ENCODE peak calls at places on chromosomes 16 and 17, in five cellular contexts. F, J, Y, W and Z are unnamed samples.

GRCh38 chr17:32103476-32104113 is 38.7 kb upstream of the RHOT1 start:
- DNase-seq in F (no peak), J (peak; percentile 74), Y (no peak), W (no peak), Z (no peak)

GRCh38 chr17:55693244-55694216 is 29.1 kb downstream of the TMEM100 start:
- DNase-seq in F (no peak), J (no peak), Y (no peak), W (no peak), Z (no peak)

GRCh38 chr17:48599373-48599772 is 5.4 kb downstream of the HOXB6 start:
- DNase-seq in F (no peak), J (no peak), Y (no peak), W (no peak), Z (no peak)

GRCh38 chr16:17483266-17483864 is 12.6 kb upstream of the XYLT1 start:
- DNase-seq in F (no peak), J (no peak), Y (no peak), W (no peak), Z (no peak)

GRCh38 chr16:74744566-74744965 is 30.1 kb downstream of the FA2H start:
- DNase-seq in F (no peak), J (no peak), Y (no peak), W (no peak), Z (no peak)

GRCh38 chr17:38326996-38327792 is 16.6 kb downstream of the GPR179 start:
- DNase-seq in F (no peak), J (no peak), Y (no peak), W (no peak), Z (no peak)

GRCh38 chr17:47895254-47895855 is 681 bp upstream of the SP2 start:
- DNase-seq in F (peak; percentile 44), J (no peak), Y (no peak), W (no peak), Z (no peak)

GRCh38 chr16:974001-974601 is 3.3 kb upstream of the LMF1 start:
- DNase-seq in F (no peak), J (no peak), Y (no peak), W (no peak), Z (no peak)

GRCh38 chr16:86075839-86076440 is 177.0 kb downstream of the IRF8 start:
- DNase-seq in F (no peak), J (no peak), Y (no peak), W (no peak), Z (no peak)

GRCh38 chr17:27669850-27670249 is 38.9 kb downstream of the LGALS9 start:
- DNase-seq in F (no peak), J (no peak), Y (no peak), W (no peak), Z (no peak)

GRCh38 chr17:66466933-66467367 is 164.5 kb downstream of the PRKCA start:
- DNase-seq in F (peak; percentile 97), J (peak; percentile 94), Y (no peak), W (no peak), Z (no peak)

GRCh38 chr16:1288813-1289479 is 20.5 kb upstream of the UBE2I start:
- DNase-seq in F (no peak), J (no peak), Y (peak; percentile 27), W (no peak), Z (no peak)

GRCh38 chr16:55120408-55120807 is 189.7 kb downstream of the IRX5 start:
- DNase-seq in F (peak; percentile 7), J (no peak), Y (no peak), W (no peak), Z (no peak)

GRCh38 chr16:78571880-78572279 is 472.4 kb downstream of the WWOX start:
- DNase-seq in F (no peak), J (no peak), Y (no peak), W (no peak), Z (no peak)

GRCh38 chr17:72065556-72065955 is 55.3 kb upstream of the SOX9 start:
- DNase-seq in F (no peak), J (no peak), Y (no peak), W (no peak), Z (no peak)

GRCh38 chr17:63445571-63446217 is 412 bp downstream of the CYB561 start:
- DNase-seq in F (peak; percentile 76), J (peak; percentile 63), Y (peak; percentile 64), W (no peak), Z (no peak)

GRCh38 chr17:11268176-11268575 is 27.2 kb downstream of the SHISA6 start:
- DNase-seq in F (no peak), J (no peak), Y (no peak), W (no peak), Z (no peak)

GRCh38 chr16:3356118-3356517 is 429 bp downstream of the OR2C1 start:
- DNase-seq in F (no peak), J (no peak), Y (no peak), W (no peak), Z (no peak)

GRCh38 chr16:3358884-3359283 is 3.2 kb downstream of the OR2C1 start:
- DNase-seq in F (no peak), J (no peak), Y (no peak), W (no peak), Z (no peak)

DNA sequence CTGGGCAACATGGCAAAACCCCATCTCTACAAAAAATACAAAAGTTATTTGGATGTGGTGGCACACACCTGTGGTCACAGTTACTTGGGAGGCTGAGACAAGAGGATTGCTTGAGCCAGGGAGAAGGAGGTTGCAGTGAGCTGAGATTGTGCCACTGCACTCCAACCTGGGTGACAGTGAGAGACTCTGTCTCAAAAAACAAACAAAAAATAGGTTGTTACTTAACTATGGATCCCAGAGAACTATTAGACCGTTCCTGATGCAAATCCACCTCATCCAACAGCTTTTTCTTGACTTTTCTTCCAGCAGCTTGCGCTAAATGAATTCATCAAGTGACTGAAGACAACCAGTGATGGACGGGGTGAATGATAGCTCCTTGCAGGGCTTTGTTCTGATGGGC is at the start of gene OR2C1:
- DNase-seq in F (no peak), J (no peak), Y (no peak), W (no peak), Z (no peak)
- H3K9me3 ChIP-seq in F (peaks cover 42% of the 10 kb centered on the region), J (no peaks in the 10 kb centered on the region), Y (no peaks in the 10 kb centered on the region), W (no peaks in the 10 kb centered on the region), Z (no peaks in the 10 kb centered on the region)

GRCh38 chr17:79797492-79798295 is 817 bp upstream of the CBX8 start:
- DNase-seq in F (peak; percentile 56), J (no peak), Y (no peak), W (peak; percentile 30), Z (peak; percentile 32)
- H3K9me3 ChIP-seq in F (no peaks in the 10 kb centered on the region), J (no peaks in the 10 kb centered on the region), Y (no peaks in the 10 kb centered on the region), W (no peaks in the 10 kb centered on the region), Z (no peaks in the 10 kb centered on the region)

DNA sequence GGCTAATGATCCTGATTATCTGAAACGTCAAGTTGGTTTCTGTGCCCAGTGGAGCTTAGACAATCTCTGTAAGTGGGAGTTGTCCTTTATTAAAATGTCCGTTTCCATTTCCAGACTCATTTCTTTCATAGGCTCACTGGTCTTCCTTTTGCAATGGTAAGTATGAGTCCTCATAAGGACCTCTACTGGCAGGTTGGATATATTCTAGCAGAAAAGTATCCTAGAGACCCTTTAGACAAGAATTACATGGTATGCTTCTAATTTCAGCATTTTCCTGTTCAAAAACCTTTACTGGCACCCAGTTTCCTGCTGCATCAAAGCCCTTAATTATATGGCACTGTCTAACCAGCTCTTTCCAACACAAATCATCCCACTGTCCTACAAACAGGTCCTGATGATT is 28.1 kb upstream of the ARL2BP start:
- DNase-seq in F (no peak), J (no peak), Y (no peak), W (no peak), Z (no peak)
- H3K9me3 ChIP-seq in F (peaks cover 63% of the 10 kb centered on the region), J (no peaks in the 10 kb centered on the region), Y (peaks cover 15% of the 10 kb centered on the region), W (peaks cover 4% of the 10 kb centered on the region), Z (no peaks in the 10 kb centered on the region)

GRCh38 chr17:69677130-69677529 is 262.6 kb downstream of the MAP2K6 start:
- DNase-seq in F (no peak), J (peak; percentile 38), Y (no peak), W (no peak), Z (no peak)
- H3K9me3 ChIP-seq in F (no peaks in the 10 kb centered on the region), J (no peaks in the 10 kb centered on the region), Y (no peaks in the 10 kb centered on the region), W (no peaks in the 10 kb centered on the region), Z (no peaks in the 10 kb centered on the region)

GRCh38 chr16:31893824-31894223 is 20.2 kb downstream of the ZNF267 start:
- DNase-seq in F (no peak), J (no peak), Y (no peak), W (no peak), Z (no peak)
- H3K9me3 ChIP-seq in F (peaks cover 87% of the 10 kb centered on the region), J (peaks cover 5% of the 10 kb centered on the region), Y (peaks cover 7% of the 10 kb centered on the region), W (no peaks in the 10 kb centered on the region), Z (no peaks in the 10 kb centered on the region)

GRCh38 chr16:35141303-35141702 is 1681.9 kb downstream of the TP53TG3F start:
- DNase-seq in F (no peak), J (no peak), Y (no peak), W (no peak), Z (no peak)
- H3K9me3 ChIP-seq in F (peaks cover 5% of the 10 kb centered on the region), J (peaks cover 4% of the 10 kb centered on the region), Y (no peaks in the 10 kb centered on the region), W (no peaks in the 10 kb centered on the region), Z (no peaks in the 10 kb centered on the region)

GRCh38 chr16:35562471-35562870 is 2103.1 kb downstream of the TP53TG3F start:
- DNase-seq in F (no peak), J (no peak), Y (no peak), W (no peak), Z (no peak)

GRCh38 chr16:35561346-35561745 is 2101.9 kb downstream of the TP53TG3F start:
- DNase-seq in F (no peak), J (no peak), Y (no peak), W (no peak), Z (no peak)

GRCh38 chr16:35557731-35558130 is 2098.3 kb downstream of the TP53TG3F start:
- DNase-seq in F (no peak), J (no peak), Y (no peak), W (no peak), Z (no peak)

GRCh38 chr16:35560637-35560984 is 2101.2 kb downstream of the TP53TG3F start:
- DNase-seq in F (no peak), J (no peak), Y (no peak), W (no peak), Z (no peak)

DNA sequence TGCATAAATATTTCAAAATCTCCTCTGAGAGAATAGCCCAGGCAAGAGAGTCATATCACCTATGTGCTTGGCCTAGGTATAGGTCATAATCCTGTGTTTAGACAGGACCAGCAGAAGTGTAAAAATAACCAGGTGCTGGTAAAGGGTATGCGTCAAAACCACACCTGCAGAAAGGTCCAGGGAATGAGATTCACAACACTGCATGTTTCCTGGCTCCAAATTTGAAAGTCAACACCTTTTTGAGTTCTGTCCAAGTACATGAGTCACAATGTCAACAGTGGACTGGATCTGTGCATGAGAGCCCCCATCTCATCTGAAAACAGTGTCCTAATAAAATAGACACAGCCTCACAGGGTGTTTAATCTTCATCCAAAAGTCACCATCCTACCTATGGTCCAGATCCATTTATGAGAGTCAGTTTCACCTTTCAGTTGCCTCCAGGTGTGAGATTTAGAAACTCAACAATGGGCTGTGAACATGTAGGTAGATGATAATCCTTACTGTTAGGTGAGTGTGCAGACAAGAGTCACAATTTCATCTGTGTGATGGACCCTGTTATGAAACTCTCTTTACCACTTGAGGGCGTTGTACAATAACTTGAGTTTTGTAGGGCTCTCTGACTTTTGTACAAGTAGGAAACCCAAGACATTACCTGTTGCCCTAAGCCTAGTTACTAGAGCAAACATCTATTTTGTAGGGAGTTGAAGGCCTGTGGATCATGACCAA is 2100.7 kb downstream of the TP53TG3F start:
- DNase-seq in F (no peak), J (no peak), Y (no peak), W (no peak), Z (no peak)
- H3K9me3 ChIP-seq in F (no peaks in the 10 kb centered on the region), J (peaks cover 12% of the 10 kb centered on the region), Y (peaks cover 3% of the 10 kb centered on the region), W (no peaks in the 10 kb centered on the region), Z (no peaks in the 10 kb centered on the region)